ENCODE peak calls at places on chromosome 14, in eight cellular contexts. M, P, T, N, Q, K, J and H are unnamed samples.

GRCh38 chr14:50542941-50543418 is 10.6 kb upstream of the MAP4K5 start:
- DNase-seq in Q (peak), K (peak), M (no peak), P (no peak), J (peak), N (no peak), T (no peak), H (peak)

GRCh38 chr14:47235619-47236018 is 439.8 kb downstream of the MDGA2 start:
- DNase-seq in M (no peak), P (no peak), J (no peak), N (no peak), Q (no peak), T (no peak), K (no peak), H (no peak)

GRCh38 chr14:47675489-47676300 is at the start of gene MDGA2:
- DNase-seq in Q (no peak), T (no peak), P (no peak), M (no peak), K (no peak), J (peak), N (no peak), H (no peak)

GRCh38 chr14:45251912-45252311 is 1.1 kb downstream of the MIS18BP1 start:
- DNase-seq in Q (no peak), J (peak), T (no peak), N (no peak), K (peak), P (no peak), M (no peak), H (peak)

GRCh38 chr14:52049721-52050588 is 18.9 kb downstream of the NID2 start:
- DNase-seq in J (no peak), T (no peak), P (peak), Q (no peak), N (no peak), M (no peak), K (no peak), H (no peak)

GRCh38 chr14:30915596-30915995 is 41.2 kb downstream of the COCH start:
- DNase-seq in M (no peak), Q (no peak), J (no peak), K (no peak), N (no peak), P (no peak), T (no peak), H (no peak)

GRCh38 chr14:99426265-99426664 is 54.4 kb downstream of the SETD3 start:
- DNase-seq in N (no peak), Q (no peak), K (no peak), T (no peak), M (no peak), J (no peak), P (no peak), H (no peak)

GRCh38 chr14:68986926-68987652 is 8.0 kb upstream of the ACTN1 start:
- DNase-seq in K (no peak), P (no peak), N (no peak), Q (no peak), M (no peak), J (no peak), T (no peak), H (no peak)

GRCh38 chr14:83347874-83348273 is 1814.2 kb upstream of the SEL1L start:
- DNase-seq in N (no peak), J (no peak), T (no peak), Q (no peak), P (no peak), M (no peak), K (no peak), H (peak)

GRCh38 chr14:75934998-75935628 is 46.7 kb downstream of the TGFB3 start:
- DNase-seq in J (no peak), Q (no peak), P (no peak), K (no peak), M (no peak), N (no peak), T (no peak), H (no peak)

GRCh38 chr14:70189678-70190077 is 927 bp upstream of the SLC8A3 start:
- DNase-seq in M (no peak), P (no peak), T (no peak), Q (no peak), K (no peak), N (no peak), J (no peak), H (no peak)

GRCh38 chr14:105147701-105148603 is 20.6 kb downstream of the JAG2 start:
- DNase-seq in N (no peak), J (no peak), K (no peak), P (no peak), T (peak), M (no peak), Q (no peak), H (no peak)

GRCh38 chr14:83779266-83779665 is 1750.7 kb upstream of the FLRT2 start:
- DNase-seq in J (peak), T (no peak), K (peak), N (peak), P (no peak), M (no peak), Q (no peak), H (peak)

GRCh38 chr14:104136472-104137296 is 1.7 kb upstream of the KIF26A start:
- DNase-seq in N (no peak), J (no peak), Q (no peak), K (no peak), T (peak), P (no peak), M (peak), H (no peak)

GRCh38 chr14:82689948-82690347 is 1156.3 kb upstream of the SEL1L start:
- DNase-seq in P (no peak), N (no peak), T (no peak), Q (no peak), J (no peak), M (no peak), K (no peak), H (no peak)

DNA sequence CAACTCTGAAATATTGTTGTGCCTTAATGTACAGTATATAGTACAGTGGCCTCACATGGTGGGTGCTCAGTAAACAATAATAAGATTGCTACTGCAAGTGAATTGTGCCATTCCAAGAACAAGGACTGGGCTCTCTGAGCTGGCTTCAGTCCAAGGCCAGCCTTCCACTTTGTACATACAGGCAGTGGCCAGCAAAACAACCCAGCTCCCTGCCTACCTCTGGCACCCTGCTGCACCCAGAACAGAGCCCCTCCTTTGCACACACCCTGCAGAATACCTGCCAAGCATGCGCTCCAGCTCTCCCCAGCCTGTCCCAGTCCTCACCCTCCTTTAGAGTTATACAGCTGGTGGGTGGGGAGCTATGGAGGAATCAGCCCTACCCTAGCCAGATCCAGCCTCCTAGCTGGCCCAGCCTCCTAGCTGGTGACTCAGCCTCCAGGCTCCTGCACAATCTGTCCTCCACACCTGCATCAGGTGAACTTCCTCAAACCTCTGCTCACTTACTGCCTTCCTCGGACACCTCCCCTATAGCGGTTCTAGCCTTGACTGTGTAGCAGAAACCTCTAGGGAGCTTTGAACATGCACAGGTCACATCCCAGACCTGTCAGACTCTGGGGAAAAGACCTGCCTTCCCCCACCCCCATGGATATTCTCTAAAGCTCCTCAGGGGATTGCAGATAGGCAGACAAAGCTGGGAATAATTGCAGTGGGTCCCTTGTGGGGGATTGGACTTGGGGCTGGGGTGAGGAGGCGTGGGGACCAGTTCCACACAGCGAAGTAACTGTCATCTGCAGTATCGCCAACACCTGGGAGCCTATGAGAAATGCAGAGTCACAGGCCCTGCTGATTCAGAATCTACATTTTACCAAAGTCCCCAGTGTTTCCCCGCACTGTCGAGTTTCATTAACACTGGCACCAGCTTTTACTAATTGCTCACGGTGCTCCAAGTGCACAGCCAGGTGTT is 17.9 kb downstream of the ZDHHC22 start:
- DNase-seq in K (no peak), N (no peak), J (no peak), Q (peak), M (peak), T (peak), P (no peak), H (no peak)
- H3K4me3 ChIP-seq in K (no peak), N (no peak), J (no peak), Q (no peak), M (no peak), T (no peak), P (no peak), H (no peak)

DNA sequence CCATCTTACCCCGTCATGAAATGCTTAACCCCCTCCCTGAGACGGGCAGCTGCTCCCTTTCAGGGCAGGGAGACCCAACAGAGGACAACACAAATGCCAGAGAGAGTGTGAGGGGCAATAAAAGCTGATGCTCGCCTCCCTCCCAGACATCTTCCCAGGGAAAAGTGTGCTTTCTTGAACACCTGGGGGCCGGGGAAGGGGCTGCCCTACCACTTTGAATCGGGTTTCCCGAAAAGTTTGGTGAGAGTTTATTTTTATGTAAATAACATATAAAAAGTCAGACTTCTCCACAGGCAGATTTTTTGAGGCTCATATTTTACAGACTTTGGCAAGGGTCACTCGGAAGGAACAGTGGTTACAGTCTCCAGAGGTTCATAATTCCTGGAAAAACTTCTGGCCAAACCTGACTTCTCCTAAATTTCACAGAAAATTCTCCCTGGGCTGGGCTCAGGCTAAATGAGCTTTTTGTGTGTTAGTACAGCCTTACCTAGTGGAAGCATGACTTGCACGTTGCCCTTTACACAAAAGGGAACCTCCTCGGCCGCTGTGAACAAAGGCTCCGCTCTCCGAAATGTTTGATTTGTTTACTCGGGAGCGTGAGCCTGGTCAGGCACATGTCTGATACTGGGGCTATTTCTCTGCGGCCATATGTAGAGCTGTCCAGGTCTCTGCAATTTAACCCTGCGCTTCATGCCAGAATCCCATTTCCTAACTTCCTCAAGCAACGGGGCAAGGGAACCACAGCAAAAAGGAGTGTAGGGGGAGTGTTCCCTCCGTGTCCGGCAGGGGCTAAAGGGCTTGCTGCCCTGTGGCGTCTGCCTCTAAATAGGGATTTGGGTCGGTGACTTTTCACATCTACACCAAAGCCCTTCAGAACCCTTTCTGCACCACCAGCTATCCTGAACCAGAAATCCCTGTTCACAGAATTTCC is 3.4 kb downstream of the RTL1 start:
- DNase-seq in T (no peak), K (no peak), Q (peak), N (no peak), M (peak), P (no peak), J (peak), H (no peak)
- H3K4me3 ChIP-seq in T (no peak), K (no peak), Q (peak), N (no peak), M (no peak), P (no peak), J (no peak), H (no peak)

DNA sequence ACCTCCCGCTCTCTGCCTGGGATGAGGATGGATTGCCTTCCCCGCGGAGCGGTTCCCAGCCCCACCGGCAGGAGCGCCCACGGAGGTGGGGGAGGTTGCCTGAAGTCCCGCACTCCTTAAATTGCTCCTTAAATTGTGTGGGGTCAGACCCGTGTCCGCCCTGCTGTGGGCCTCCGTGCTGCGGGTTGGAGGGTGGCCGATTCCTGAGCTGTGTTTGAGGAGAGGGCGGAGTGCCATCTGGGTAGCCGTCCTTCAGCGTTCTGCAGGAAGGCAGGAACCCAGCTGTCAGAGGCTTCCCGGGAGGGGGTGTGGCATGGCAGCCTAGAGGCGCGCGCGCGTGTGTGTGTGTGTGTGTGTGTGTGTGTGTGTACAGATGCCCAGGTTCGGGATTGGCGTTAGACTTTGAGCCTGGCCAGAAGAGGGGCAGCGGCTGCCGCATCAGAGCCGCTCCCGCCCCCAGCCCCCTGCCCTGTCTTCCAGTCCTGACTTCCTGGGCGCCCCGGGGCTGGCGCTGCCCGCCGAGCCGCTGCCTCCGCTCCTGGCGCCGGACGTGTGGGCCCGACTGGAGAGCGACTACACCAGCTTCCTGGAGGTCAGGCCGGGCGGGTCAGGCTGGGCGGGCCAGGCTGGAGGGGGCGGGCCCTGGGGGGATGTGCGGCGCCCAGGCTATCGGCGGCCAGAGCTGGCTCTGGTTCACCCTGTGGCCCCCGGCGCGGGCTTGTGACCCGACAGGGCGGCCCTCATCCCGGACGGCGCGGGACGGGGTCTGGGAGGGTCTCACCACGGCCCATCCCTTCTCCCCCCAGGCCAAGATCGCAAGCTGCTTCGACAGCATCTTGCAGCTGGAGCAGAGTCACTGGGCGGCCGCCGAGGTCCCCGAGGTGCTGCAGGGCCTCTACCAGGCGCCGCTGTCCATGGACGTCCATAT is 9.2 kb downstream of the EXOC3L4 start:
- DNase-seq in T (peak), M (no peak), N (no peak), J (peak), K (peak), P (peak), Q (no peak), H (peak)
- H3K4me3 ChIP-seq in T (no peak), M (no peak), N (no peak), J (no peak), K (peak), P (peak), Q (no peak), H (no peak)

GRCh38 chr14:91866061-91866460 is 1.3 kb downstream of the TC2N start:
- DNase-seq in M (no peak), J (peak), K (peak), P (no peak), N (no peak), Q (no peak), T (no peak), H (peak)

GRCh38 chr14:91869556-91869955 is 2.2 kb upstream of the TC2N start:
- DNase-seq in M (no peak), J (no peak), T (no peak), N (no peak), Q (no peak), P (no peak), K (no peak), H (no peak)

GRCh38 chr14:91870001-91870400 is 2.7 kb upstream of the TC2N start:
- DNase-seq in K (no peak), T (no peak), J (no peak), P (no peak), N (no peak), M (no peak), Q (no peak), H (no peak)

GRCh38 chr14:91867316-91867988 is at the start of gene TC2N:
- DNase-seq in Q (no peak), K (no peak), T (no peak), N (no peak), J (no peak), M (no peak), P (no peak), H (no peak)

GRCh38 chr14:91866511-91867295 is 633 bp downstream of the TC2N start:
- DNase-seq in N (no peak), M (no peak), K (no peak), T (no peak), Q (no peak), J (no peak), P (no peak), H (no peak)
- H3K4me3 ChIP-seq in N (no peak), M (no peak), K (no peak), T (no peak), Q (no peak), J (no peak), P (no peak), H (no peak)